ENCODE peak calls at places on chromosomes 13 and 19, in four cellular contexts. E is H9, U is H1, F is mesendoderm. Q is an unnamed sample.

GRCh38 chr13:40982772-40983171 is 36.3 kb downstream of the ELF1 start:
- DNase-seq in E (no peak), U (no peak), F (peak), Q (peak)

GRCh38 chr13:46134961-46135522 is 30.2 kb upstream of the CPB2 start:
- DNase-seq in E (peak), U (no peak), F (peak), Q (peak)

GRCh38 chr13:82214341-82214740 is 1667.9 kb downstream of the SLITRK1 start:
- DNase-seq in E (no peak), U (no peak), F (no peak), Q (no peak)

GRCh38 chr19:39052846-39053245 is 20.5 kb upstream of the FBXO27 start:
- DNase-seq in E (no peak), U (no peak), F (no peak), Q (no peak)

GRCh38 chr19:11192957-11193939 is 4.1 kb downstream of the KANK2 start:
- DNase-seq in E (no peak), U (no peak), F (no peak), Q (no peak)

GRCh38 chr13:112690242-112690943 is 555 bp downstream of the ATP11A start:
- DNase-seq in E (peak), U (no peak), F (no peak), Q (peak)

GRCh38 chr19:46753420-46754155 is 7.3 kb upstream of the STRN4 start:
- DNase-seq in E (peak), U (peak), F (peak), Q (no peak)

GRCh38 chr19:40751065-40751923 is at the start of gene SNRPA:
- DNase-seq in E (peak), U (peak), F (peak), Q (peak)

GRCh38 chr19:35963514-35963913 is 27.3 kb downstream of the LRFN3 start:
- DNase-seq in E (peak), U (peak), F (peak), Q (peak)

GRCh38 chr13:51761638-51762350 is 42.2 kb downstream of the DHRS12 start:
- DNase-seq in E (no peak), U (no peak), F (no peak), Q (peak)

GRCh38 chr13:97892717-97893116 is 60.8 kb upstream of the IPO5 start:
- DNase-seq in E (no peak), U (no peak), F (peak), Q (peak)
- H3K56ac ChIP-seq in E (no peak), U (no peak), F (no peak), Q (peak)

GRCh38 chr19:3697671-3698385 is 2.4 kb downstream of the PIP5K1C start:
- DNase-seq in E (no peak), U (no peak), F (no peak), Q (no peak)
- H3K4me2 ChIP-seq in E (no peak), U (no peak), F (no peak), Q (no peak)

DNA sequence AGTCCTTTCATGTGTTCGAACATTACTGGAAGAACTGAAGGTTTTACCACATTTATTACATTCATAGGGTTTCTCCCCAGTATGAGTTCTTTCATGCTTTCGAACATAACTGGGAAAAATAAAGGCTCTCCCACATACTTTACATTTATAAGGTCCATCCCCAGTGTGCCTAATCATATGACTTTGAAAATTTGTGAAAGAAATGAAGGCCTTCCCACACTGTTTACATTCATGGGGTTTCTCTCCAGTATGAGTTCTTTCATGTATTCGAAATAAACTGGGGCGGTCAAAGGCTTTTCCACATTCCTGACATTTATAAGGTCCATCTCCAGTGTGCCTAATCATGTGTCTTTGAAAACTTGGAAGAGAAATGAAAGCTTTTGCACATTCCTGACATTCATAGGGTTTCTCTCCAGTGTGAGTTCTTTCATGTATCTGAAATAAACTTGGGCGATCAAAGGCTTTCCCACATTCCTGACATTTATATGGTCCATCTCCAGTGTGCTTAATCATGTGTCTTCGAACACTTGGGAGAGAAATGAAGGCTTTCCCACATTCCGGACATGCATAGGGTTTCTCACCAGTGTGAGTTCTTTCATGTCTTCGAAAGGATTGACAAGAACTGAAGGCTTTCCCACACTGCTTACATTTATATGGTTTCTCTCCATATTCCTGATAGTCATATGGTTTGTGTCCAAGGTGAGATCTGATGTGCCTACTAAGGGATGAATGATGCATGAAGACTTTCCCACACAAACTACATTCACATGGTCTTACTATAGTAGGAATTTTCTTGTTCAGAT is 24.0 kb downstream of the ZNF564 start:
- DNase-seq in E (no peak), U (no peak), F (peak), Q (peak)
- H3K56ac ChIP-seq in E (no peak), U (no peak), F (no peak), Q (no peak)

GRCh38 chr13:106241974-106242373 is 293.5 kb downstream of the EFNB2 start:
- DNase-seq in E (no peak), U (no peak), F (peak), Q (peak)

GRCh38 chr13:106246817-106247216 is 288.6 kb downstream of the EFNB2 start:
- DNase-seq in E (no peak), U (no peak), F (no peak), Q (no peak)

GRCh38 chr13:106242554-106242953 is 292.9 kb downstream of the EFNB2 start:
- DNase-seq in E (no peak), U (no peak), F (no peak), Q (no peak)

GRCh38 chr13:106243011-106243410 is 292.5 kb downstream of the EFNB2 start:
- DNase-seq in E (no peak), U (no peak), F (no peak), Q (no peak)

DNA sequence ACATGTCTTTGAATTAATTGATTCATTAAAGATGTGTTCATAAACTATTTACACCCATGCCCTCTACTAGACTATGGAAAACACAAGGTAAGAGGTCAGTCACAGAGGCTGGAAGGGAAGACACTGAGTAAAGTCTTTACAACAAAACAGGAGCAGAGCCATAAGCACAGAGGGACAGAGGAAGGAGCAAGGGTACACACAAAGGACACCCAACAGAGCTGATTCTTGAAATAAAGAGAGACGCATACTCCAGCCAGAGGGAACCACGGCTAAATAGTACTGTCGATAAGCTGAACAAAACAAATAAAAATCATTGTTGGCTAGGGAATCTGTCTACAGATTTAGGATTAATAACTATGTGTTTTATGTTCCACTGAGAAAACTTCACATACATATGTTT is 289.2 kb downstream of the EFNB2 start:
- DNase-seq in E (no peak), U (no peak), F (no peak), Q (no peak)
- H3K4me2 ChIP-seq in E (no peak), U (no peak), F (no peak), Q (no peak)

GRCh38 chr19:29873801-29874575 is 62.2 kb downstream of the CCNE1 start:
- DNase-seq in E (no peak), U (no peak), F (no peak), Q (no peak)
- H3K56ac ChIP-seq in E (no peak), U (no peak), F (peak), Q (no peak)

GRCh38 chr13:109868583-109869311 is 82.4 kb upstream of the IRS2 start:
- DNase-seq in E (no peak), U (no peak), F (no peak), Q (peak)

GRCh38 chr13:109871018-109871370 is 84.6 kb upstream of the IRS2 start:
- DNase-seq in E (no peak), U (no peak), F (no peak), Q (peak)

GRCh38 chr13:109869312-109870237 is 83.2 kb upstream of the IRS2 start:
- DNase-seq in E (peak), U (no peak), F (peak), Q (peak)

GRCh38 chr13:109872864-109873263 is 86.5 kb upstream of the IRS2 start:
- DNase-seq in E (no peak), U (no peak), F (no peak), Q (no peak)

DNA sequence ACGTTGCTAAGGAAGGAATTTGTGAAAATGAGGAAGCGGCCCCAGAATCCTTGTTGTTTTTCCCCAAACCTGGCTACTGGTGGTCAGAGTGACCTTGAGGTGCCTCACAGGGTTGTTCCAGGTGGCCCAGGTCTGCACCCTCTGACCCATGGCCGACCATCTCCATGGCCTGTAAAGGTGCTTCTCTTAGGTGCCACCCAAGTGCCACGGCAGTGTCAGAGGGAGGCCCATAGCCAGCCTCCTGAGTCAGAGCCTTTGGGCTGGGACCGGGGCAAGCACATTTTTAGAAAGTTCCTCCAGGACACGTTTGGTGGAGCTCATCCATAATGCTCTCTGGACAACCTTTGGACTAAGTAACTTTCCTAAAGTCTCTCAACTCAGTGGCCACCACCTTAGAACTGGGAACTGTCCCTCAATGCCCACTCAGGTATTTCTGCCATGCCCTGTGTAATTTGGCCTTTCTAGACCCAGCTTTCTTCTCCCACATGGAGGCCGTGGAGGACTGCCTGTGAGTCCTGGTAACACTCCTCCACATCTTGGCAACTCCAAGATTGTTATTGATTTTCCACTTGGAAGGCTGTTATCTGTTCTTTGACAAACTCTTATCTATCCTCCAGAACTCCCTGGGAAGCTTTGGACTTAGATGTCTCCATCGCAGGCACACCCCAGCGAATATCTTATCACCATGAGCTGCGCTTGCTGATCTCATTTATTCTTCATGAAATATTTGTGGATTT is 84.1 kb upstream of the IRS2 start:
- DNase-seq in E (no peak), U (no peak), F (peak), Q (no peak)
- H3K4me2 ChIP-seq in E (no peak), U (no peak), F (no peak), Q (no peak)